ENCODE peak calls at places on chromosomes 7 and 10, in nine cellular contexts. G is Ammon's horn; D is stimulated activated naive CD8-positive, alpha-beta T cell treated with anti-CD3 and anti-CD28 coated beads, Interleukin-15, Interleukin-2, amounts not matched to agents 100 U/mL and 50 U/mL, for 24 hours; I is iPS DF 19.7; U is GM04503; Y is effector CD4-positive, alpha-beta T cell; S is fibroblast of lung; P is stromal cell of bone marrow; E is AG10803. A is an unnamed sample.

GRCh38 chr7:44306608-44307007 is 18.8 kb downstream of the CAMK2B start:
- DNase-seq in G (no peak), D (no peak), I (no peak), U (no peak), Y (no peak), S (no peak), P (no peak), E (no peak), A (peak; percentile 7)

GRCh38 chr10:99520040-99520803 is 12.5 kb upstream of the NKX2-3 start:
- DNase-seq in G (no peak), D (no peak), I (no peak), U (no peak), Y (no peak), S (no peak), P (no peak), E (no peak), A (no peak)

GRCh38 chr10:97224483-97225435 is 39.0 kb upstream of the SLIT1 start:
- DNase-seq in G (no peak), D (no peak), I (no peak), U (no peak), Y (no peak), S (no peak), P (peak; percentile 14), E (no peak), A (no peak)

GRCh38 chr10:788796-789748 is 99.6 kb upstream of the DIP2C start:
- DNase-seq in G (peak; percentile 94), D (peak; percentile 43), I (no peak), U (peak; percentile 29), Y (no peak), S (peak; percentile 49), P (peak; percentile 50), E (peak; percentile 62), A (no peak)

GRCh38 chr7:116075351-116076145 is 45.0 kb upstream of the TFEC start:
- DNase-seq in G (no peak), D (no peak), I (no peak), U (no peak), Y (no peak), S (no peak), P (no peak), E (peak; percentile 3), A (no peak)

GRCh38 chr10:60868946-60869345 is 75.0 kb downstream of the RHOBTB1 start:
- DNase-seq in G (no peak), D (no peak), I (no peak), U (no peak), Y (no peak), S (no peak), P (no peak), E (no peak), A (no peak)

GRCh38 chr10:111137012-111137411 is 60.2 kb downstream of the ADRA2A start:
- DNase-seq in G (no peak), D (no peak), I (peak; percentile 95), U (no peak), Y (no peak), S (no peak), P (no peak), E (no peak), A (no peak)

GRCh38 chr10:3926675-3927525 is 141.9 kb upstream of the KLF6 start:
- DNase-seq in G (no peak), D (no peak), I (no peak), U (no peak), Y (no peak), S (peak; percentile 49), P (no peak), E (peak; percentile 60), A (no peak)

GRCh38 chr7:141073173-141073640 is 657 bp upstream of the TMEM178B start:
- DNase-seq in G (peak; percentile 29), D (peak; percentile 32), I (no peak), U (no peak), Y (no peak), S (peak; percentile 29), P (no peak), E (peak; percentile 34), A (no peak)

GRCh38 chr10:119775529-119775928 is 49.7 kb downstream of the INPP5F start:
- DNase-seq in G (no peak), D (no peak), I (no peak), U (no peak), Y (no peak), S (no peak), P (no peak), E (no peak), A (no peak)

GRCh38 chr10:102418612-102419560 is at the start of gene PSD:
- DNase-seq in G (no peak), D (no peak), I (no peak), U (no peak), Y (no peak), S (no peak), P (no peak), E (no peak), A (no peak)

GRCh38 chr10:80289451-80290287 is at the start of gene MAT1A:
- DNase-seq in G (no peak), D (no peak), I (peak; percentile 80), U (no peak), Y (no peak), S (peak; percentile 13), P (no peak), E (peak; percentile 3), A (no peak)

GRCh38 chr10:475709-476457 is 213.6 kb downstream of the DIP2C start:
- DNase-seq in G (no peak), D (no peak), I (no peak), U (no peak), Y (no peak), S (no peak), P (no peak), E (no peak), A (no peak)

GRCh38 chr7:31465285-31465684 is 48.6 kb upstream of the ITPRID1 start:
- DNase-seq in G (peak; percentile 32), D (no peak), I (no peak), U (no peak), Y (no peak), S (no peak), P (no peak), E (no peak), A (no peak)

GRCh38 chr7:1046722-1047679 is 2.7 kb downstream of the GPR146 start:
- DNase-seq in G (no peak), D (no peak), I (no peak), U (no peak), Y (peak; percentile 60), S (no peak), P (no peak), E (no peak), A (no peak)

GRCh38 chr10:109480836-109481235 is 442.5 kb downstream of the XPNPEP1 start:
- DNase-seq in G (no peak), D (no peak), I (no peak), U (no peak), Y (no peak), S (no peak), P (no peak), E (peak; percentile 2), A (no peak)

GRCh38 chr7:73829921-73830617 is 727 bp upstream of the CLDN4 start:
- DNase-seq in G (no peak), D (no peak), I (no peak), U (no peak), Y (no peak), S (no peak), P (no peak), E (no peak), A (no peak)